ENCODE peak calls at places on chromosomes 13 and 19, in five cellular contexts. V is IMR-90, B is OCI-LY7, Q is neuronal stem cell, J is MM.1S. X is an unnamed sample.

GRCh38 chr19:19119325-19120237 is 18.7 kb downstream of the TMEM161A start:
- DNase-seq in B (no peak), V (no peak), Q (no peak), J (no peak), X (no peak)

GRCh38 chr19:7272856-7273578 is 21.2 kb downstream of the INSR start:
- DNase-seq in J (no peak), V (no peak), Q (no peak), B (peak), X (peak)

GRCh38 chr19:19133985-19134384 is 4.3 kb downstream of the TMEM161A start:
- DNase-seq in Q (no peak), B (no peak), V (no peak), J (no peak), X (no peak)

GRCh38 chr13:23755040-23755439 is 134.2 kb downstream of the MIPEP start:
- DNase-seq in V (no peak), Q (no peak), J (no peak), B (no peak), X (no peak)

GRCh38 chr13:62512194-62513141 is 1096.8 kb upstream of the PCDH20 start:
- DNase-seq in V (peak), J (peak), B (peak), Q (peak), X (peak)

GRCh38 chr13:114248011-114248410 is 13.3 kb downstream of the CDC16 start:
- DNase-seq in Q (no peak), B (no peak), V (peak), J (no peak), X (no peak)

GRCh38 chr13:65330691-65331090 is 1899.4 kb downstream of the PCDH9 start:
- DNase-seq in B (no peak), Q (no peak), J (no peak), V (no peak), X (no peak)

GRCh38 chr19:56727731-56728130 is 56.2 kb upstream of the ZNF835 start:
- DNase-seq in V (no peak), B (no peak), J (no peak), Q (peak), X (no peak)

GRCh38 chr13:30870049-30870884 is 35.8 kb upstream of the MEDAG start:
- DNase-seq in B (peak), V (peak), Q (peak), J (peak), X (peak)

DNA sequence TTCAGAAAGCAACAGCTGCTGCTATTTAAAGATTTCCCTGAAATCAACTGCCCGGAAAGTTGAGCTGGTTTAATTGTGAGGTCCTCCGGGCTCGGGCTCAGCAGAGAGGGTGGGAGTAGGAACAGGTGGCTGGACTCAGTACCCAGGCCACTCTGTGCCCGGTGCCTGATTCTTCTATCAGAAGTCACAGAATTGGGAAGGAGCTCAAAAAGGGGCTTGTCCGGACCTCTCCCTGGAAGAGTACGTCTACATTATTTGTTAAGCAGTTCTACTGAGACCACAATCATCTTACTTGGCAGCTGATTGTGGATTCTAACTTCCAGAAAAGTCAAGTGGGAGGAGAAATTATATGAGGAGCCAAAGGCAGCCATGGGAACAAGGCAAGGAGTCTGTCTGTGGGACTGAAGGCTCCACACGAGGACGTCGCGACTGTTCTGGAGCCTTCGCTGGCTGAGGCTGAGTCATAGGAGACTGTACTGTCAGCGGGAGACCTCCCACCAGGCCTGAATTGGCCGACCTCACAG is 91.7 kb upstream of the ANKRD10 start:
- DNase-seq in J (no peak), B (no peak), Q (peak), V (peak), X (no peak)
- H2AFZ ChIP-seq in J (no peak), B (no peak), Q (peak), V (peak), X (no peak)

DNA sequence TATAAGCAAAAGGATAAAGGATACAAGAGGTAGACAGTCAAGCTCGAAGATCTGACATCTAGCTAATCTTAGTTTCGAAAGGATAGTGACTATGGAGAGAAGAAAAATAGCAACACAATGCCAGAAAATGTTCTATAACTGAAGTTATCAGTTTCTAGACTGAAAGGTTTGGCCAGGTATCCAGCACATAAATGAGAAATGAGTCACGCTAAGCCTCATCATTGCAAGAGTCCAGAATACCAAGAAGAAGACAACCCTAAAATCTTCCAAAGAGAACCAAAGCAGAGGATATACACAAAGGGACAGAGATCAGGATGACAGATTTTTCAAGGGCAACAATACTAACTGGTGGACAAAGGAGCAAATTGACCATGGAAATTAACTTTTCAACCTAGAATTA is 237.0 kb downstream of the POSTN start:
- DNase-seq in J (no peak), B (no peak), V (no peak), Q (no peak), X (no peak)
- H2AFZ ChIP-seq in J (no peak), B (no peak), V (no peak), Q (no peak), X (no peak)

GRCh38 chr13:50159613-50160012 is 144.4 kb downstream of the KCNRG start:
- DNase-seq in J (no peak), B (no peak), V (no peak), Q (no peak), X (no peak)

GRCh38 chr13:50158385-50159165 is 143.3 kb downstream of the KCNRG start:
- DNase-seq in J (no peak), Q (no peak), V (no peak), B (no peak), X (no peak)

GRCh38 chr13:50161052-50161451 is 145.8 kb downstream of the KCNRG start:
- DNase-seq in J (no peak), B (no peak), V (peak), Q (no peak), X (no peak)

GRCh38 chr13:50162001-50162400 is 146.8 kb downstream of the KCNRG start:
- DNase-seq in Q (no peak), J (no peak), V (peak), B (no peak), X (no peak)

GRCh38 chr13:50162567-50162966 is 147.3 kb downstream of the KCNRG start:
- DNase-seq in Q (no peak), J (no peak), B (no peak), V (no peak), X (no peak)
- H2AFZ ChIP-seq in Q (no peak), J (no peak), B (no peak), V (no peak), X (no peak)

GRCh38 chr13:75760182-75760981 is 124.3 kb downstream of the LMO7 start:
- DNase-seq in Q (no peak), V (peak), B (no peak), J (no peak), X (no peak)
- H2AFZ ChIP-seq in Q (no peak), V (no peak), B (no peak), J (no peak), X (no peak)